ENCODE peak calls at places on chromosomes 12 and 14, in eight cellular contexts. One of them, this sample, is unnamed.

GRCh38 chr14:66330916-66331315 is 155.3 kb upstream of the CCDC196 start:
- DNase-seq in right lobe of liver: no peak
- DNase-seq in transverse colon: no peak
- DNase-seq in HepG2: no peak
- DNase-seq in spleen: no peak
- DNase-seq in Peyer's patch: no peak
- DNase-seq in A549: no peak
- DNase-seq in thyroid gland: no peak
- DNase-seq in this sample: no peak

GRCh38 chr12:128240745-128241144 is 26.2 kb upstream of the TMEM132C start:
- DNase-seq in right lobe of liver: no peak
- DNase-seq in transverse colon: no peak
- DNase-seq in HepG2: no peak
- DNase-seq in spleen: no peak
- DNase-seq in Peyer's patch: no peak
- DNase-seq in A549: no peak
- DNase-seq in thyroid gland: no peak
- DNase-seq in this sample: no peak

GRCh38 chr14:35557221-35557747 is 23.3 kb downstream of the INSM2 start:
- DNase-seq in right lobe of liver: no peak
- DNase-seq in transverse colon: no peak
- DNase-seq in HepG2: no peak
- DNase-seq in spleen: no peak
- DNase-seq in Peyer's patch: no peak
- DNase-seq in A549: no peak
- DNase-seq in thyroid gland: no peak
- DNase-seq in this sample: no peak

GRCh38 chr14:63933701-63934100 is 80.9 kb downstream of the SYNE2 start:
- DNase-seq in right lobe of liver: no peak
- DNase-seq in transverse colon: no peak
- DNase-seq in HepG2: no peak
- DNase-seq in spleen: no peak
- DNase-seq in Peyer's patch: no peak
- DNase-seq in A549: no peak
- DNase-seq in thyroid gland: no peak
- DNase-seq in this sample: no peak

GRCh38 chr14:67446371-67447032 is 34.5 kb upstream of the PLEK2 start:
- DNase-seq in right lobe of liver: no peak
- DNase-seq in transverse colon: no peak
- DNase-seq in HepG2: no peak
- DNase-seq in spleen: no peak
- DNase-seq in Peyer's patch: no peak
- DNase-seq in A549: no peak
- DNase-seq in thyroid gland: peak; percentile 74
- DNase-seq in this sample: peak; percentile 39

GRCh38 chr12:42669471-42669997 is 80.0 kb upstream of the PRICKLE1 start:
- DNase-seq in right lobe of liver: no peak
- DNase-seq in transverse colon: no peak
- DNase-seq in HepG2: no peak
- DNase-seq in spleen: no peak
- DNase-seq in Peyer's patch: no peak
- DNase-seq in A549: no peak
- DNase-seq in thyroid gland: no peak
- DNase-seq in this sample: no peak

GRCh38 chr12:111544032-111544431 is 55.1 kb downstream of the ATXN2 start:
- DNase-seq in right lobe of liver: no peak
- DNase-seq in transverse colon: no peak
- DNase-seq in HepG2: no peak
- DNase-seq in spleen: no peak
- DNase-seq in Peyer's patch: no peak
- DNase-seq in A549: no peak
- DNase-seq in thyroid gland: no peak
- DNase-seq in this sample: no peak

GRCh38 chr14:90720336-90720735 is 95.9 kb downstream of the TTC7B start:
- DNase-seq in right lobe of liver: no peak
- DNase-seq in transverse colon: no peak
- DNase-seq in HepG2: no peak
- DNase-seq in spleen: no peak
- DNase-seq in Peyer's patch: no peak
- DNase-seq in A549: peak; percentile 11
- DNase-seq in thyroid gland: no peak
- DNase-seq in this sample: no peak

GRCh38 chr12:54704187-54704586 is 56.0 kb upstream of the DCD start:
- DNase-seq in right lobe of liver: no peak
- DNase-seq in transverse colon: no peak
- DNase-seq in HepG2: no peak
- DNase-seq in spleen: no peak
- DNase-seq in Peyer's patch: no peak
- DNase-seq in A549: no peak
- DNase-seq in thyroid gland: no peak
- DNase-seq in this sample: no peak

GRCh38 chr14:32028599-32028998 is 48.5 kb upstream of the ARHGAP5 start:
- DNase-seq in right lobe of liver: no peak
- DNase-seq in transverse colon: no peak
- DNase-seq in HepG2: no peak
- DNase-seq in spleen: no peak
- DNase-seq in Peyer's patch: no peak
- DNase-seq in A549: no peak
- DNase-seq in thyroid gland: no peak
- DNase-seq in this sample: no peak

GRCh38 chr12:1872448-1872847 is 46.0 kb downstream of the CACNA2D4 start:
- DNase-seq in right lobe of liver: peak; percentile 24
- DNase-seq in transverse colon: no peak
- DNase-seq in HepG2: no peak
- DNase-seq in spleen: no peak
- DNase-seq in Peyer's patch: no peak
- DNase-seq in A549: no peak
- DNase-seq in thyroid gland: no peak
- DNase-seq in this sample: no peak

GRCh38 chr12:107477946-107478610 is 207.5 kb upstream of the PWP1 start:
- DNase-seq in right lobe of liver: no peak
- DNase-seq in transverse colon: no peak
- DNase-seq in HepG2: no peak
- DNase-seq in spleen: no peak
- DNase-seq in Peyer's patch: no peak
- DNase-seq in A549: no peak
- DNase-seq in thyroid gland: no peak
- DNase-seq in this sample: no peak

GRCh38 chr14:23078692-23079116 is 16.2 kb downstream of the ACIN1 start:
- DNase-seq in right lobe of liver: peak; percentile 68
- DNase-seq in transverse colon: peak; percentile 69
- DNase-seq in HepG2: peak; percentile 76
- DNase-seq in spleen: no peak
- DNase-seq in Peyer's patch: no peak
- DNase-seq in A549: peak; percentile 83
- DNase-seq in thyroid gland: no peak
- DNase-seq in this sample: peak; percentile 82

GRCh38 chr12:104643921-104644669 is 187.3 kb downstream of the CHST11 start:
- DNase-seq in right lobe of liver: no peak
- DNase-seq in transverse colon: peak; percentile 61
- DNase-seq in HepG2: no peak
- DNase-seq in spleen: peak; percentile 84
- DNase-seq in Peyer's patch: no peak
- DNase-seq in A549: no peak
- DNase-seq in thyroid gland: peak; percentile 88
- DNase-seq in this sample: peak; percentile 46

GRCh38 chr12:13194462-13195110 is 1.9 kb upstream of the EMP1 start:
- DNase-seq in right lobe of liver: no peak
- DNase-seq in transverse colon: no peak
- DNase-seq in HepG2: no peak
- DNase-seq in spleen: no peak
- DNase-seq in Peyer's patch: no peak
- DNase-seq in A549: no peak
- DNase-seq in thyroid gland: peak; percentile 29
- DNase-seq in this sample: no peak

GRCh38 chr12:6701078-6701768 is 608 bp upstream of the PIANP start:
- DNase-seq in right lobe of liver: no peak
- DNase-seq in transverse colon: no peak
- DNase-seq in HepG2: no peak
- DNase-seq in spleen: peak; percentile 38
- DNase-seq in Peyer's patch: no peak
- DNase-seq in A549: no peak
- DNase-seq in thyroid gland: no peak
- DNase-seq in this sample: no peak

GRCh38 chr14:64806202-64806861 is 73.4 kb downstream of the SPTB start:
- DNase-seq in right lobe of liver: no peak
- DNase-seq in transverse colon: no peak
- DNase-seq in HepG2: peak; percentile 28
- DNase-seq in spleen: peak; percentile 49
- DNase-seq in Peyer's patch: no peak
- DNase-seq in A549: peak; percentile 91
- DNase-seq in thyroid gland: no peak
- DNase-seq in this sample: no peak

GRCh38 chr14:33363687-33364086 is 425.0 kb downstream of the NPAS3 start:
- DNase-seq in right lobe of liver: no peak
- DNase-seq in transverse colon: no peak
- DNase-seq in HepG2: no peak
- DNase-seq in spleen: no peak
- DNase-seq in Peyer's patch: no peak
- DNase-seq in A549: no peak
- DNase-seq in thyroid gland: no peak
- DNase-seq in this sample: no peak

GRCh38 chr12:113161415-113162016 is 12.0 kb downstream of the CFAP73 start:
- DNase-seq in right lobe of liver: no peak
- DNase-seq in transverse colon: no peak
- DNase-seq in HepG2: no peak
- DNase-seq in spleen: no peak
- DNase-seq in Peyer's patch: no peak
- DNase-seq in A549: peak; percentile 85
- DNase-seq in thyroid gland: no peak
- DNase-seq in this sample: no peak

GRCh38 chr14:72880164-72880563 is 13.7 kb downstream of the DPF3 start:
- DNase-seq in right lobe of liver: no peak
- DNase-seq in transverse colon: no peak
- DNase-seq in HepG2: no peak
- DNase-seq in spleen: no peak
- DNase-seq in Peyer's patch: no peak
- DNase-seq in A549: no peak
- DNase-seq in thyroid gland: no peak
- DNase-seq in this sample: no peak

DNA sequence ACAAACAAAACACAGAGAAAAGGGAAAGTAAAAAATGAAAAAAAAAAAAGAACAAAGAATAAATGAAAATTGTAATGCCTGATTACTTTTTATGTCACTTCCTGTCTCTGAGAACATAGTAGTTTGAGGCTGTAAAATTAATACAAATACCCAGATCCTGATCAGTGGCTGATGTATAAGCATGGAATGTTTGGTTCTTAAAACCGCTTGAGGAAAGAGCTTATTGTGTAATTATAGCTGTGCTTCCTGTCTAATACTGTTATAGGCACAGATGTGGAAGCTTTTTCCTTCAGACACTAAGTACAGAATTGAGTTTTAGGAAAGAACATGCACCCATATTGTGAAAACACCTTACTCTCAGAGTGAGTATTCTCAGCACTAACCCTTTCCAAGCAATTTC is 86.9 kb downstream of the AVPR1A start:
- DNase-seq in right lobe of liver: no peak
- DNase-seq in transverse colon: no peak
- DNase-seq in HepG2: no peak
- DNase-seq in spleen: no peak
- DNase-seq in Peyer's patch: no peak
- DNase-seq in A549: no peak
- DNase-seq in thyroid gland: no peak
- DNase-seq in this sample: no peak
- TF ChIP-seq POLR2A in right lobe of liver: no peak
- TF ChIP-seq POLR2A in transverse colon: no peak
- TF ChIP-seq POLR2A in HepG2: no peak
- TF ChIP-seq POLR2A in spleen: no peak
- TF ChIP-seq POLR2A in Peyer's patch: no peak
- TF ChIP-seq POLR2A in A549: no peak
- TF ChIP-seq POLR2A in thyroid gland: no peak
- TF ChIP-seq POLR2A in this sample: no peak

GRCh38 chr12:58277231-58277630 is 335.9 kb downstream of the ATP23 start:
- DNase-seq in right lobe of liver: no peak
- DNase-seq in transverse colon: no peak
- DNase-seq in HepG2: no peak
- DNase-seq in spleen: no peak
- DNase-seq in Peyer's patch: no peak
- DNase-seq in A549: no peak
- DNase-seq in thyroid gland: no peak
- DNase-seq in this sample: no peak
- H3K9me3 ChIP-seq in right lobe of liver: no peaks in the 10 kb centered on the region
- H3K9me3 ChIP-seq in transverse colon: peaks cover 3% of the 10 kb centered on the region
- H3K9me3 ChIP-seq in HepG2: peaks cover 26% of the 10 kb centered on the region
- H3K9me3 ChIP-seq in spleen: peaks cover 30% of the 10 kb centered on the region
- H3K9me3 ChIP-seq in Peyer's patch: no peaks in the 10 kb centered on the region
- H3K9me3 ChIP-seq in A549: peaks cover 34% of the 10 kb centered on the region
- H3K9me3 ChIP-seq in thyroid gland: no peaks in the 10 kb centered on the region
- H3K9me3 ChIP-seq in this sample: no peaks in the 10 kb centered on the region

GRCh38 chr12:122979001-122979907 is 1.2 kb upstream of the ARL6IP4 start:
- DNase-seq in right lobe of liver: peak; percentile 40
- DNase-seq in transverse colon: no peak
- DNase-seq in HepG2: no peak
- DNase-seq in spleen: peak; percentile 79
- DNase-seq in Peyer's patch: no peak
- DNase-seq in A549: no peak
- DNase-seq in thyroid gland: no peak
- DNase-seq in this sample: peak; percentile 9
- H3K4me1 ChIP-seq in right lobe of liver: no peaks in the 10 kb centered on the region
- H3K4me1 ChIP-seq in transverse colon: peaks cover 48% of the 10 kb centered on the region
- H3K4me1 ChIP-seq in HepG2: peaks cover 68% of the 10 kb centered on the region
- H3K4me1 ChIP-seq in spleen: peaks cover 86% of the 10 kb centered on the region
- H3K4me1 ChIP-seq in Peyer's patch: peaks cover 10% of the 10 kb centered on the region
- H3K4me1 ChIP-seq in A549: peaks cover 25% of the 10 kb centered on the region
- H3K4me1 ChIP-seq in thyroid gland: peaks cover 56% of the 10 kb centered on the region
- H3K4me1 ChIP-seq in this sample: peaks cover 19% of the 10 kb centered on the region

GRCh38 chr12:57094194-57095160 is 5.6 kb downstream of the NAB2 start:
- DNase-seq in right lobe of liver: peak; percentile 55
- DNase-seq in transverse colon: no peak
- DNase-seq in HepG2: no peak
- DNase-seq in spleen: no peak
- DNase-seq in Peyer's patch: no peak
- DNase-seq in A549: no peak
- DNase-seq in thyroid gland: peak; percentile 23
- DNase-seq in this sample: no peak
- TF ChIP-seq POLR2A in right lobe of liver: no peak
- TF ChIP-seq POLR2A in transverse colon: no peak
- TF ChIP-seq POLR2A in HepG2: no peak
- TF ChIP-seq POLR2A in spleen: no peak
- TF ChIP-seq POLR2A in Peyer's patch: no peak
- TF ChIP-seq POLR2A in A549: no peak
- TF ChIP-seq POLR2A in thyroid gland: no peak
- TF ChIP-seq POLR2A in this sample: no peak

DNA sequence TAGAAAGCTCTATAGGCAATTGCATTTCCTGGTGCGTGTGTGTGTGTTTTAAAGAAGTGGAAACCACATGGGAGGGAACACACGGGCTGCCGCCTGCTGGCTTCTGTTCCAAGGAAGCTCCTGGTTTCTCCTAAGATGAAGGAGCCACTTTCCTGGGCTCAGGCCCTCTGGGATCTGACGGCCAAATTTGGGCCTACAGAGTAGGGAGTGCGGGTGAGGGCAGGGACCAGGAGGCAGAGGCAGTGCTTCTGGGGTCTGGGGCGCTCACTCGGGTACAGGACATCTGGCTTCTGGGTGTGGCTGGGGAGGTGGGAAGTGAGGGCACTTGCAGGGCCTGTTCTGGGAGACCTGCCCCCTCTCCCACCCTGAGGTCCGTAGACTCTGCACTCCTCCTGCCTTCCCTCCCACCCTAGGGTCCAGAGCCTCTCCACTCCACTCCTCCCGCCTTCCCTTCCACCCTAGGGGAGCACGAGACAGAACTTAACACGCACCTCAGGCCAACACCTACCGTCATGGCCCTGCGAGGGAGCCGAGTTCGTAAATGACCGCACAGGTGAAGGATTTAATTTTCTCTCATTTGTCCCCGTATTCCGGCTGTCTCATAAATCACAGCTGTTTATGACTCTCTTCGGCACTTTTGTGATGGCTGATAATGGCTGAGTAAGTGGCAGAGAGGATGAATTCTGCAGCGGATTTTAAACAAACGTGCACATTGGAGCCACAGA is 127.7 kb downstream of the KIF26A start:
- DNase-seq in right lobe of liver: no peak
- DNase-seq in transverse colon: no peak
- DNase-seq in HepG2: no peak
- DNase-seq in spleen: no peak
- DNase-seq in Peyer's patch: peak; percentile 45
- DNase-seq in A549: no peak
- DNase-seq in thyroid gland: no peak
- DNase-seq in this sample: peak; percentile 5
- H3K9me3 ChIP-seq in right lobe of liver: no peaks in the 10 kb centered on the region
- H3K9me3 ChIP-seq in transverse colon: no peaks in the 10 kb centered on the region
- H3K9me3 ChIP-seq in HepG2: no peaks in the 10 kb centered on the region
- H3K9me3 ChIP-seq in spleen: no peaks in the 10 kb centered on the region
- H3K9me3 ChIP-seq in Peyer's patch: no peaks in the 10 kb centered on the region
- H3K9me3 ChIP-seq in A549: peaks cover 5% of the 10 kb centered on the region
- H3K9me3 ChIP-seq in thyroid gland: no peaks in the 10 kb centered on the region
- H3K9me3 ChIP-seq in this sample: no peaks in the 10 kb centered on the region